ENCODE peak calls at places on chromosomes 7 and 10, in four cellular contexts. D is fibroblast of lung, R is lung, A is tibial artery. E is an unnamed sample.
A peak's percentile ranks its signal among the peaks of the same experiment; 100 is the strongest.

GRCh38 chr10:72248477-72249151 is 25.1 kb upstream of the DDIT4 start:
- DNase-seq in D (peak; percentile 84), R (peak; percentile 76), A (peak; percentile 93), E (peak; percentile 85)

GRCh38 chr10:132382231-132382922 is 14.6 kb upstream of the PWWP2B start:
- DNase-seq in D (no peak), R (no peak), A (no peak), E (no peak)

GRCh38 chr10:116460219-116460618 is 32.6 kb downstream of the PNLIPRP3 start:
- DNase-seq in D (no peak), R (no peak), A (no peak), E (no peak)

GRCh38 chr10:113108180-113108835 is 158.3 kb downstream of the TCF7L2 start:
- DNase-seq in D (no peak), R (no peak), A (no peak), E (peak; percentile 50)

GRCh38 chr10:21989453-21990154 is 13.9 kb downstream of the DNAJC1 start:
- DNase-seq in D (peak; percentile 63), R (peak; percentile 43), A (peak; percentile 33), E (peak; percentile 26)

GRCh38 chr7:16904086-16904485 is 22.3 kb upstream of the AGR3 start:
- DNase-seq in D (no peak), R (no peak), A (no peak), E (no peak)

GRCh38 chr10:51711519-51711891 is 12.1 kb upstream of the CSTF2T start:
- DNase-seq in D (no peak), R (no peak), A (no peak), E (no peak)

GRCh38 chr7:143012001-143012400 is 14.9 kb downstream of the OR9A2 start:
- DNase-seq in D (no peak), R (no peak), A (no peak), E (no peak)

GRCh38 chr7:39035156-39035555 is 57.4 kb downstream of the POU6F2 start:
- DNase-seq in D (no peak), R (no peak), A (no peak), E (no peak)

GRCh38 chr7:272108-272615 is 17.8 kb upstream of the FOXL3 start:
- DNase-seq in D (no peak), R (no peak), A (no peak), E (no peak)

GRCh38 chr7:114298011-114298410 is 116.6 kb upstream of the FOXP2 start:
- DNase-seq in D (no peak), R (no peak), A (no peak), E (no peak)

GRCh38 chr7:153006452-153006851 is 246.9 kb downstream of the ACTR3B start:
- DNase-seq in D (no peak), R (no peak), A (no peak), E (no peak)
- TF ChIP-seq CTCF in D (no peak), R (no peak), A (no peak), E (no peak)

DNA sequence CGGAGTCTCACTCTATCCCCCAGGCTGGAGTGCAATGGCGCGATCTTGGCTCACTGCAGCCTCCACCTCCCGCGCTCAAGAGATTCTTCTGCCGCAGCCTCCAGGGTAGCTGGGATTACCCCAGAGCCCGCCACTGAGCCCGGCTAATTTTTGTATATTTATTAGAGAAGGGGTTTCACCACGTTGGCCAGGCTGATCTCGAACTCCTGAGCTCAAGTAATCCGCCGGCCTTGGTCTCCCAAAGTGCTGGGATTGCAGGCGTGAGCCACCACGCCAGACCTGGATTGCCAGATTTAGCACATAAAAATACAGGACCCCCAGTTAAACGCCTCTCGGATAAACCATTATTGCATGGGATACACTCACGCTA is 428 bp upstream of the GATAD1 start:
- DNase-seq in D (no peak), R (no peak), A (peak; percentile 23), E (no peak)
- H3K4me3 ChIP-seq in D (no peak overlapping the region), R (no peak overlapping the region), A (peak overlapping the region; percentile 87), E (peak overlapping the region; percentile 94)

DNA sequence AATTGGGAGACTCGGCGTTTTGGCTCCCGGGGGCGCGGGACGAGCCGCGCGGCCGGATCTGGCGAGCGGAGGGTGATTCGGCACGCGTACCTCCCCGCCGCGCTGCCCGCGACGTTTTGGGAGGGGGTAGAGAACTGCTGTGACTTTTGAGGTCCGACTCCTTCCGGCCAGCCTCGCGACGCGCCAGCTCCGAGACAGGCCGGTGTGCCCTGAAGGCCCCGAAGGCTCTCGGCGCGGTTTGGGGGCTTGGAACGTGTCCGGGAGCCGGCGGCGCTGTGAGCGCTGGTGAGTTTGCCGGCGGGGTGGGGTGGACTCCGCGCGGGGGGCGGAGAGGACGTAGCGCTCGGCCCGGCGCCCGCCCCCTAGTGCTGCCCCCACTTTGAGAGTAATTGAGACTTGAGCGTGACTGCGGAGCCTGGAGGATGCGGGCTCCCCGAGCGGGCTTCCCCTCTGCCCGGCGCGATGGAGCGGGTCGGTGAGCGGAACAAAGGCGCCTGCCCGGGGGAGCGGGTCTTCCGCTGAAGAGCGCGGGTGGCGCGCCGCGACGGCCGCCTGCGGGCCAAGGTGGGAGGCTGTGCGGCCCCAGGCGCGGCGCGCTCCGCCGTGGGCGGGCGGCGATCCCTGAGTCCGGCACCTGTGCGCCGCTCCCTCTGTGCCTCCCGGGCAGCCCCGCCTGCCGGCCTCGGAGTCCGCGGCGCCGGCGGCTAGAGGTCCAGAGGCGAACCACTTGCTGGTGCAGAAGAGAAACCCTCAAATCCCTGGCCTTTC is at the start of gene GALNT17:
- DNase-seq in D (no peak), R (no peak), A (no peak), E (no peak)
- TF ChIP-seq CTCF in D (no peak), R (no peak), A (no peak), E (no peak)

GRCh38 chr10:13706175-13706574 is 119.4 kb downstream of the PRPF18 start:
- DNase-seq in D (no peak), R (no peak), A (no peak), E (no peak)
- H3K4me3 ChIP-seq in D (peak overlapping the region; percentile 76), R (peak overlapping the region; percentile 12), A (no peak overlapping the region), E (no peak overlapping the region)